ENCODE peak calls at places on chromosomes 16 and 17, in five cellular contexts. X, Q, B, V and P are unnamed samples. For H3K4me1, the result is how much of the 10 kb centered on the place peaks cover.

GRCh38 chr16:84443166-84443802 is 61.2 kb downstream of the MEAK7 start:
- DNase-seq in B (no peak), Q (no peak), V (no peak), X (no peak), P (no peak)

GRCh38 chr16:2770057-2770780 is 6.9 kb downstream of the ELOB start:
- DNase-seq in X (peak), Q (no peak), B (no peak), V (peak), P (no peak)

GRCh38 chr16:85616608-85617311 is 3.6 kb downstream of the GSE1 start:
- DNase-seq in B (no peak), Q (no peak), X (peak), V (peak), P (peak)

GRCh38 chr17:61366076-61366714 is 33.4 kb upstream of the TBX2 start:
- DNase-seq in V (no peak), Q (no peak), X (no peak), B (no peak), P (no peak)

GRCh38 chr16:47634126-47634525 is 173.0 kb downstream of the PHKB start:
- DNase-seq in Q (no peak), X (no peak), V (no peak), B (no peak), P (no peak)

GRCh38 chr16:29877266-29877961 is 14.4 kb upstream of the CDIPT start:
- DNase-seq in Q (no peak), X (no peak), V (no peak), B (no peak), P (peak)

GRCh38 chr16:1706386-1707192 is 594 bp downstream of the MAPK8IP3 start:
- DNase-seq in B (no peak), Q (peak), V (no peak), X (no peak), P (peak)

GRCh38 chr16:20675488-20676267 is 21.8 kb downstream of the ACSM1 start:
- DNase-seq in V (no peak), B (no peak), Q (no peak), X (no peak), P (no peak)

GRCh38 chr17:72632026-72632684 is 460.3 kb downstream of the SLC39A11 start:
- DNase-seq in Q (no peak), V (no peak), B (no peak), X (no peak), P (no peak)

GRCh38 chr16:46607529-46607928 is 13.7 kb downstream of the SHCBP1 start:
- DNase-seq in X (no peak), B (no peak), Q (no peak), V (no peak), P (peak)

GRCh38 chr16:50303605-50304466 is 37.5 kb downstream of the ADCY7 start:
- DNase-seq in B (no peak), V (peak), Q (no peak), X (peak), P (no peak)

GRCh38 chr16:51952500-51952899 is 594.4 kb downstream of the TOX3 start:
- DNase-seq in Q (peak), B (no peak), X (no peak), V (no peak), P (no peak)

GRCh38 chr17:52648995-52649394 is 490.5 kb upstream of the CA10 start:
- DNase-seq in Q (no peak), V (no peak), B (no peak), X (no peak), P (no peak)

GRCh38 chr17:62701706-62702085 is 74.2 kb downstream of the MRC2 start:
- DNase-seq in Q (no peak), V (no peak), B (no peak), X (peak), P (no peak)

GRCh38 chr17:50210249-50211225 is 9.1 kb upstream of the COL1A1 start:
- DNase-seq in Q (peak), V (peak), X (peak), B (no peak), P (no peak)

GRCh38 chr17:10807704-10808128 is 3.8 kb upstream of the TMEM238L start:
- DNase-seq in X (no peak), V (no peak), Q (no peak), B (no peak), P (no peak)

GRCh38 chr16:57736419-57737281 is 1.1 kb downstream of the KATNB1 start:
- DNase-seq in Q (peak), B (no peak), X (no peak), V (no peak), P (peak)
- H3K4me3 ChIP-seq in Q (peak), B (peak), X (peak), V (no peak), P (peak)

DNA sequence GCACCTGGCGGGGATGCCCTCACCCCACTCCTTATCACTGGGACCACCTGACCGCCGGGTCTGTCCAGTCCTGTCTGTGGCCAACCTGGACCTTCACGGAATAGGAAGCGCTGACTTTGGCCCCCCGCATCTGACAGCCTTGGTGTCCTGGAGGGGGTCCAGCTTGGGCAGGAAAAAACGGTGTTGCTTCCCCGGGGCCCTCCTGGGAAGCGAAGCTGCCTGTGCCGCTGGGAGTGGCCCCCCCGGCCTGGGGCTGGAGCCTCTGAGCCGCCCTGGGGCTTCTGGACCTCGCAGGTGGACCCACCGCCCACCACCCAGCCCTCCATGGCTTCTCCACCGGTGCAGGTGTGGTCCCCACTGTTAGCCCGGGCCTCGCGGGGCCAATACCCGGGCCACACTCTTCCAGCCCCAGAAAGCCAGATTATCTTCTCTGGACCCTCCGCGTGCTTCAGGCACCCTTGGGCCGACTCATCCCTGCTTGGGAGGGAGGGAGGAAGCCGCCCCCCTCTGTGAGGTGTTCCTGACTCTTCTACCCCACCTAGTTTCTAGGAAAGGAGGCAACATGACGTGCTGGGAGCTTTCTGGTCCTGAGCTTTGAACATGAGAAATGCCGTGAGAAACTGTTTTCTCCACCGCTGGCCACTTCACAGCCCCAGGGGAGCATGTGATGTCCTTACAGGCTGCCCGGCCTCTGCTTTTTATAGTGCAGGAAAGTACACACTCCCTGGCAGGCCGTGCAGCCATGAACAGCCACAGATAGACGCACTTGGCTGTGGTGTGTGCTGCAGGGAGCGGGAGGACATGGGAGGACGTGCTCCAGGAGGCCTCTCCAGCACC is 1.1 kb downstream of the C1QTNF1 start:
- DNase-seq in Q (no peak), V (peak), X (peak), B (no peak), P (no peak)
- H3K4me1 ChIP-seq in Q (under half), V (under half), X (under half), B (half or more), P (under half)

GRCh38 chr17:282912-283882 is 69.4 kb downstream of the RPH3AL start:
- DNase-seq in Q (no peak), B (no peak), X (peak), V (peak), P (no peak)

GRCh38 chr17:284676-285355 is 67.8 kb downstream of the RPH3AL start:
- DNase-seq in Q (no peak), B (no peak), V (peak), X (no peak), P (no peak)

GRCh38 chr17:286571-286970 is 66.0 kb downstream of the RPH3AL start:
- DNase-seq in Q (no peak), B (no peak), V (peak), X (peak), P (no peak)

GRCh38 chr17:283911-284675 is 68.5 kb downstream of the RPH3AL start:
- DNase-seq in V (peak), Q (no peak), B (no peak), X (no peak), P (no peak)

DNA sequence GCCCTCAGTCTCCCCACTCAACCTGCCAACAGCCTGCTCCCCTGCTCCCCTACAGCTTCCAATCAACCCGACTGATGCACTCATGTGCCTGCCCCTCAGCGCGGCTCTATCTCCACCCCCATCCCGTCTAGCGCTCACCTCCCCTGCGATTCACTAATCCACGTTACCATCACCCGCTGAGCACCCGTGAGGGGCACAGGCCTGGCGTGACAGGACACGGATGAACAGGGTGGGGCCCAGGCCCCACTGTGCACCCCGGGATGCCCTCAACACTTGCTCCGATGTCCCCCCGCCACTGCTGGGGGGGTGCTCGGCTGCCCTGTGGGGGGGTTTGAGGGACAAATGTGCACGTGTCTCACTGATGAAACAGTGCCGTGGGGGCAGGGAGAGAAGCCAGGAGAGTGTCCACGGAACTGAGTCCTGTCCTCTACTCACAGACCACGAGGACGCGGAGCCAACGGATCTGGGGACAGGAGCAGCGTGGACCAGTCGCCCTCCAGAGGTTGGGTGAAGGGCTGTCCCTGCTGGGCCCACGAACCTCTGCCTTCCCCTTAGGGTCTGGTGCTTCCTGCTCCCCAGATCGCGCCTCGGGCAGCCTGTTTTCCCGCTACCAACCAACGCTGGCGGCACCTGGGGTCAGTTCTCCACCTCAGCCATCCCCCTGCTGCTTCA is 66.7 kb downstream of the RPH3AL start:
- DNase-seq in B (no peak), X (peak), Q (no peak), V (peak), P (no peak)
- H3K4me3 ChIP-seq in B (no peak), X (no peak), Q (no peak), V (no peak), P (no peak)

DNA sequence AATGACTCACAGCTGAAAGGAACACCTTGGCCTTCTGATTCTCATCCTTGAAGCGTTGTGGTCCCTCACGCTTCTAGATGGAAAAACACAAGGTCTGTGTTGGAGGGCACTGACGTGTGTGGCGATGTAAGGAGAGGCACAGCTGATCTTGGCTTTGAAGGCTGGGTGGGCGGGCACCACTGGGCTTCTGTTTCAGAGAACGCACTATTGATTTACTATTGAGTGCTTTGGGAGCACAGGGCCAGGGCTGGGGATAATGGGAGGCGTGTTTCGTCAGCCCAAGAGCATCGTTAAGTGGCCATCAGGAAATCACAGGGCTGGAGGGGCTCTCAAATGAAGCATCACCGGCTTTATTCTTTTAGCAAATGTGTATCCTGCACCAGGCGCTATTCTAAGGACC is 70.7 kb downstream of the CMIP start:
- DNase-seq in X (peak), V (no peak), B (no peak), Q (no peak), P (no peak)
- H3K4me1 ChIP-seq in X (under half), V (under half), B (under half), Q (under half), P (under half)

GRCh38 chr16:62014534-62014933 is 21.7 kb downstream of the CDH8 start:
- DNase-seq in X (no peak), B (no peak), Q (no peak), V (no peak), P (no peak)

GRCh38 chr16:62010186-62010585 is 26.1 kb downstream of the CDH8 start:
- DNase-seq in V (no peak), B (no peak), X (no peak), Q (no peak), P (no peak)
- H3K4me3 ChIP-seq in V (no peak), B (no peak), X (no peak), Q (no peak), P (no peak)